ENCODE peak calls at places on chromosomes 11 and 22, in nine cellular contexts. One of them, this sample, is unnamed. For H3K9me3 and H3K4me1, the result is how much of the 10 kb centered on the place peaks cover.

GRCh38 chr22:24067587-24068376 is 56.7 kb downstream of the CABIN1 start:
- DNase-seq in IMR-90: no peak
- DNase-seq in CD8-positive, alpha-beta T cell: no peak
- DNase-seq in HepG2: no peak
- DNase-seq in stomach: peak
- DNase-seq in transverse colon: peak
- DNase-seq in aorta: peak
- DNase-seq in SJSA1: no peak
- DNase-seq in lower lobe of right lung: no peak
- DNase-seq in this sample: no peak

GRCh38 chr11:102495161-102496042 is 35.1 kb downstream of the MMP7 start:
- DNase-seq in lower lobe of right lung: no peak
- DNase-seq in HepG2: peak
- DNase-seq in aorta: no peak
- DNase-seq in SJSA1: peak
- DNase-seq in stomach: no peak
- DNase-seq in transverse colon: peak
- DNase-seq in IMR-90: peak
- DNase-seq in CD8-positive, alpha-beta T cell: peak
- DNase-seq in this sample: peak

GRCh38 chr11:61334434-61335354 is 1.7 kb downstream of the TKFC start:
- DNase-seq in transverse colon: no peak
- DNase-seq in SJSA1: no peak
- DNase-seq in IMR-90: peak
- DNase-seq in HepG2: peak
- DNase-seq in lower lobe of right lung: no peak
- DNase-seq in aorta: peak
- DNase-seq in CD8-positive, alpha-beta T cell: no peak
- DNase-seq in stomach: no peak
- DNase-seq in this sample: no peak

GRCh38 chr22:23305321-23305910 is 125.1 kb downstream of the BCR start:
- DNase-seq in transverse colon: no peak
- DNase-seq in CD8-positive, alpha-beta T cell: no peak
- DNase-seq in lower lobe of right lung: peak
- DNase-seq in SJSA1: peak
- DNase-seq in HepG2: no peak
- DNase-seq in aorta: peak
- DNase-seq in stomach: no peak
- DNase-seq in IMR-90: peak
- DNase-seq in this sample: no peak

GRCh38 chr11:120759046-120759445 is 247.5 kb downstream of the GRIK4 start:
- DNase-seq in lower lobe of right lung: no peak
- DNase-seq in HepG2: no peak
- DNase-seq in IMR-90: no peak
- DNase-seq in transverse colon: no peak
- DNase-seq in aorta: no peak
- DNase-seq in stomach: no peak
- DNase-seq in CD8-positive, alpha-beta T cell: no peak
- DNase-seq in SJSA1: no peak
- DNase-seq in this sample: no peak

GRCh38 chr22:18010263-18010662 is 14.1 kb downstream of the MICAL3 start:
- DNase-seq in aorta: no peak
- DNase-seq in IMR-90: no peak
- DNase-seq in SJSA1: no peak
- DNase-seq in transverse colon: no peak
- DNase-seq in lower lobe of right lung: no peak
- DNase-seq in CD8-positive, alpha-beta T cell: no peak
- DNase-seq in stomach: no peak
- DNase-seq in HepG2: no peak
- DNase-seq in this sample: no peak

GRCh38 chr11:127962416-127962815 is 624.9 kb downstream of the ETS1 start:
- DNase-seq in HepG2: no peak
- DNase-seq in aorta: no peak
- DNase-seq in stomach: no peak
- DNase-seq in CD8-positive, alpha-beta T cell: no peak
- DNase-seq in SJSA1: no peak
- DNase-seq in lower lobe of right lung: no peak
- DNase-seq in IMR-90: no peak
- DNase-seq in transverse colon: no peak
- DNase-seq in this sample: no peak

GRCh38 chr11:93783362-93783761 is 720 bp upstream of the MED17 start:
- DNase-seq in lower lobe of right lung: no peak
- DNase-seq in stomach: no peak
- DNase-seq in aorta: no peak
- DNase-seq in IMR-90: no peak
- DNase-seq in CD8-positive, alpha-beta T cell: no peak
- DNase-seq in SJSA1: no peak
- DNase-seq in transverse colon: no peak
- DNase-seq in HepG2: no peak
- DNase-seq in this sample: no peak

GRCh38 chr11:86214710-86215109 is 29.8 kb upstream of the EED start:
- DNase-seq in stomach: no peak
- DNase-seq in aorta: no peak
- DNase-seq in IMR-90: no peak
- DNase-seq in SJSA1: no peak
- DNase-seq in HepG2: no peak
- DNase-seq in transverse colon: no peak
- DNase-seq in CD8-positive, alpha-beta T cell: no peak
- DNase-seq in lower lobe of right lung: no peak
- DNase-seq in this sample: peak

GRCh38 chr22:30490399-30490798 is 15.1 kb downstream of the SEC14L4 start:
- DNase-seq in SJSA1: no peak
- DNase-seq in IMR-90: no peak
- DNase-seq in aorta: no peak
- DNase-seq in transverse colon: no peak
- DNase-seq in lower lobe of right lung: peak
- DNase-seq in HepG2: peak
- DNase-seq in CD8-positive, alpha-beta T cell: no peak
- DNase-seq in stomach: no peak
- DNase-seq in this sample: no peak

GRCh38 chr11:44427432-44427831 is 117.5 kb upstream of the ALX4 start:
- DNase-seq in HepG2: no peak
- DNase-seq in CD8-positive, alpha-beta T cell: no peak
- DNase-seq in SJSA1: no peak
- DNase-seq in transverse colon: no peak
- DNase-seq in stomach: no peak
- DNase-seq in aorta: no peak
- DNase-seq in IMR-90: no peak
- DNase-seq in lower lobe of right lung: no peak
- DNase-seq in this sample: no peak

GRCh38 chr11:110778351-110778750 is 66.1 kb upstream of the ARHGAP20 start:
- DNase-seq in HepG2: no peak
- DNase-seq in CD8-positive, alpha-beta T cell: no peak
- DNase-seq in IMR-90: peak
- DNase-seq in stomach: no peak
- DNase-seq in aorta: no peak
- DNase-seq in transverse colon: no peak
- DNase-seq in SJSA1: no peak
- DNase-seq in lower lobe of right lung: no peak
- DNase-seq in this sample: no peak

GRCh38 chr11:30165652-30166051 is 65.2 kb upstream of the FSHB start:
- DNase-seq in CD8-positive, alpha-beta T cell: no peak
- DNase-seq in IMR-90: no peak
- DNase-seq in aorta: no peak
- DNase-seq in HepG2: no peak
- DNase-seq in SJSA1: no peak
- DNase-seq in transverse colon: no peak
- DNase-seq in stomach: peak
- DNase-seq in lower lobe of right lung: no peak
- DNase-seq in this sample: no peak

GRCh38 chr11:2804189-2804588 is 81.4 kb downstream of the CDKN1C start:
- DNase-seq in IMR-90: no peak
- DNase-seq in CD8-positive, alpha-beta T cell: no peak
- DNase-seq in aorta: peak
- DNase-seq in SJSA1: no peak
- DNase-seq in transverse colon: peak
- DNase-seq in stomach: no peak
- DNase-seq in HepG2: no peak
- DNase-seq in lower lobe of right lung: peak
- DNase-seq in this sample: no peak

GRCh38 chr11:109423114-109423859 is 1.3 kb downstream of the C11orf87 start:
- DNase-seq in lower lobe of right lung: no peak
- DNase-seq in SJSA1: no peak
- DNase-seq in aorta: no peak
- DNase-seq in stomach: no peak
- DNase-seq in CD8-positive, alpha-beta T cell: no peak
- DNase-seq in transverse colon: no peak
- DNase-seq in IMR-90: no peak
- DNase-seq in HepG2: no peak
- DNase-seq in this sample: no peak

GRCh38 chr22:37639070-37639760 is at the start of gene SH3BP1:
- DNase-seq in transverse colon: peak
- DNase-seq in CD8-positive, alpha-beta T cell: peak
- DNase-seq in HepG2: peak
- DNase-seq in stomach: peak
- DNase-seq in SJSA1: no peak
- DNase-seq in lower lobe of right lung: peak
- DNase-seq in aorta: no peak
- DNase-seq in IMR-90: no peak
- DNase-seq in this sample: peak

GRCh38 chr11:46250071-46251052 is 27.1 kb upstream of the CREB3L1 start:
- DNase-seq in transverse colon: no peak
- DNase-seq in lower lobe of right lung: no peak
- DNase-seq in CD8-positive, alpha-beta T cell: no peak
- DNase-seq in SJSA1: peak
- DNase-seq in IMR-90: peak
- DNase-seq in HepG2: no peak
- DNase-seq in aorta: no peak
- DNase-seq in stomach: no peak
- DNase-seq in this sample: no peak

GRCh38 chr11:2869561-2870427 is 15.8 kb downstream of the CDKN1C start:
- DNase-seq in CD8-positive, alpha-beta T cell: no peak
- DNase-seq in SJSA1: no peak
- DNase-seq in aorta: no peak
- DNase-seq in IMR-90: no peak
- DNase-seq in lower lobe of right lung: no peak
- DNase-seq in transverse colon: no peak
- DNase-seq in stomach: no peak
- DNase-seq in HepG2: no peak
- DNase-seq in this sample: no peak

GRCh38 chr22:19576460-19577421 is 52.5 kb upstream of the CLDN5 start:
- DNase-seq in CD8-positive, alpha-beta T cell: peak
- DNase-seq in lower lobe of right lung: no peak
- DNase-seq in aorta: no peak
- DNase-seq in SJSA1: peak
- DNase-seq in stomach: no peak
- DNase-seq in IMR-90: peak
- DNase-seq in HepG2: no peak
- DNase-seq in transverse colon: no peak
- DNase-seq in this sample: no peak

GRCh38 chr11:28009383-28009782 is 98.6 kb downstream of the KIF18A start:
- DNase-seq in stomach: no peak
- DNase-seq in IMR-90: peak
- DNase-seq in SJSA1: no peak
- DNase-seq in transverse colon: no peak
- DNase-seq in HepG2: no peak
- DNase-seq in CD8-positive, alpha-beta T cell: no peak
- DNase-seq in lower lobe of right lung: no peak
- DNase-seq in aorta: no peak
- DNase-seq in this sample: no peak

GRCh38 chr11:4368286-4368685 is at the start of gene OR52B4:
- DNase-seq in CD8-positive, alpha-beta T cell: no peak
- DNase-seq in SJSA1: no peak
- DNase-seq in aorta: no peak
- DNase-seq in HepG2: no peak
- DNase-seq in stomach: no peak
- DNase-seq in lower lobe of right lung: no peak
- DNase-seq in transverse colon: no peak
- DNase-seq in IMR-90: no peak
- DNase-seq in this sample: no peak

GRCh38 chr11:96090711-96091110 is 166.8 kb upstream of the MTMR2 start:
- DNase-seq in HepG2: peak
- DNase-seq in IMR-90: peak
- DNase-seq in lower lobe of right lung: no peak
- DNase-seq in transverse colon: no peak
- DNase-seq in SJSA1: peak
- DNase-seq in stomach: no peak
- DNase-seq in CD8-positive, alpha-beta T cell: no peak
- DNase-seq in aorta: no peak
- DNase-seq in this sample: no peak

GRCh38 chr11:108584973-108585372 is 8.6 kb downstream of the EXPH5 start:
- DNase-seq in HepG2: no peak
- DNase-seq in aorta: no peak
- DNase-seq in CD8-positive, alpha-beta T cell: no peak
- DNase-seq in lower lobe of right lung: no peak
- DNase-seq in IMR-90: no peak
- DNase-seq in transverse colon: no peak
- DNase-seq in stomach: no peak
- DNase-seq in SJSA1: no peak
- DNase-seq in this sample: no peak

GRCh38 chr11:114616516-114616915 is 20.9 kb upstream of the NXPE4 start:
- DNase-seq in SJSA1: no peak
- DNase-seq in CD8-positive, alpha-beta T cell: no peak
- DNase-seq in lower lobe of right lung: no peak
- DNase-seq in HepG2: no peak
- DNase-seq in stomach: no peak
- DNase-seq in transverse colon: no peak
- DNase-seq in aorta: no peak
- DNase-seq in IMR-90: no peak
- DNase-seq in this sample: no peak
- H3K9me3 ChIP-seq in SJSA1: under half
- H3K9me3 ChIP-seq in CD8-positive, alpha-beta T cell: under half
- H3K9me3 ChIP-seq in lower lobe of right lung: under half
- H3K9me3 ChIP-seq in HepG2: half or more
- H3K9me3 ChIP-seq in stomach: under half
- H3K9me3 ChIP-seq in transverse colon: under half
- H3K9me3 ChIP-seq in aorta: under half
- H3K9me3 ChIP-seq in IMR-90: under half
- H3K9me3 ChIP-seq in this sample: under half

GRCh38 chr22:25402160-25402500 is 162.3 kb upstream of the GRK3 start:
- DNase-seq in transverse colon: no peak
- DNase-seq in IMR-90: no peak
- DNase-seq in stomach: no peak
- DNase-seq in CD8-positive, alpha-beta T cell: no peak
- DNase-seq in lower lobe of right lung: no peak
- DNase-seq in aorta: peak
- DNase-seq in SJSA1: no peak
- DNase-seq in HepG2: no peak
- DNase-seq in this sample: peak
- H3K4me1 ChIP-seq in transverse colon: half or more
- H3K4me1 ChIP-seq in IMR-90: under half
- H3K4me1 ChIP-seq in stomach: half or more
- H3K4me1 ChIP-seq in CD8-positive, alpha-beta T cell: under half
- H3K4me1 ChIP-seq in lower lobe of right lung: half or more
- H3K4me1 ChIP-seq in aorta: under half
- H3K4me1 ChIP-seq in SJSA1: half or more
- H3K4me1 ChIP-seq in HepG2: half or more
- H3K4me1 ChIP-seq in this sample: under half

GRCh38 chr11:50080256-50080655 is 47.6 kb downstream of the OR4C45 start:
- DNase-seq in aorta: no peak
- DNase-seq in stomach: no peak
- DNase-seq in SJSA1: no peak
- DNase-seq in transverse colon: no peak
- DNase-seq in HepG2: no peak
- DNase-seq in lower lobe of right lung: no peak
- DNase-seq in IMR-90: no peak
- DNase-seq in CD8-positive, alpha-beta T cell: no peak
- DNase-seq in this sample: no peak
- H3K27ac ChIP-seq in aorta: no peak
- H3K27ac ChIP-seq in stomach: no peak
- H3K27ac ChIP-seq in SJSA1: no peak
- H3K27ac ChIP-seq in transverse colon: no peak
- H3K27ac ChIP-seq in HepG2: no peak
- H3K27ac ChIP-seq in lower lobe of right lung: no peak
- H3K27ac ChIP-seq in IMR-90: no peak
- H3K27ac ChIP-seq in CD8-positive, alpha-beta T cell: no peak
- H3K27ac ChIP-seq in this sample: no peak

GRCh38 chr11:54927704-54928103 is 221.1 kb downstream of the OR4A5 start:
- DNase-seq in IMR-90: no peak
- DNase-seq in transverse colon: no peak
- DNase-seq in lower lobe of right lung: no peak
- DNase-seq in stomach: no peak
- DNase-seq in aorta: no peak
- DNase-seq in SJSA1: no peak
- DNase-seq in CD8-positive, alpha-beta T cell: no peak
- DNase-seq in HepG2: no peak
- DNase-seq in this sample: no peak
- H3K9me3 ChIP-seq in IMR-90: under half
- H3K9me3 ChIP-seq in transverse colon: half or more
- H3K9me3 ChIP-seq in lower lobe of right lung: half or more
- H3K9me3 ChIP-seq in stomach: half or more
- H3K9me3 ChIP-seq in aorta: under half
- H3K9me3 ChIP-seq in SJSA1: under half
- H3K9me3 ChIP-seq in CD8-positive, alpha-beta T cell: under half
- H3K9me3 ChIP-seq in HepG2: half or more
- H3K9me3 ChIP-seq in this sample: under half